ENCODE peak calls at places on chromosomes 4 and X, in eight cellular contexts. U, C, L, P, S, N, V and F are unnamed samples.
A peak's percentile ranks its signal among the peaks of the same experiment; 100 is the strongest.

GRCh38 chrX:17621566-17622270 is 115.6 kb upstream of the SCML1 start:
- DNase-seq in V (no peak), L (no peak), S (no peak), C (no peak), U (no peak), N (no peak), P (no peak), F (no peak)

GRCh38 chr4:42786350-42787070 is 106.0 kb upstream of the GRXCR1 start:
- DNase-seq in S (no peak), U (no peak), C (no peak), P (no peak), N (peak; percentile 57), L (no peak), V (no peak), F (no peak)

GRCh38 chr4:114277690-114278089 is 298.2 kb upstream of the ARSJ start:
- DNase-seq in V (no peak), S (no peak), U (no peak), C (no peak), P (no peak), N (no peak), L (no peak), F (no peak)

GRCh38 chrX:72573158-72573511 is 492 bp upstream of the HDAC8 start:
- DNase-seq in P (no peak), C (no peak), V (no peak), S (no peak), L (no peak), U (no peak), N (no peak), F (no peak)

GRCh38 chr4:38242822-38243384 is 282.7 kb downstream of the PTTG2 start:
- DNase-seq in C (no peak), N (no peak), V (no peak), L (peak; percentile 28), S (no peak), U (no peak), P (peak; percentile 41), F (peak; percentile 84)

GRCh38 chr4:7630559-7631287 is 196.0 kb upstream of the PSAPL1 start:
- DNase-seq in N (no peak), V (no peak), C (peak; percentile 86), S (no peak), U (no peak), L (no peak), P (no peak), F (no peak)

GRCh38 chr4:107824367-107825071 is at the start of gene SGMS2:
- DNase-seq in N (peak; percentile 39), C (peak; percentile 81), L (no peak), U (peak; percentile 18), P (peak; percentile 91), V (peak; percentile 33), S (peak; percentile 41), F (peak; percentile 97)

GRCh38 chr4:72974694-72975487 is 94.6 kb downstream of the COX18 start:
- DNase-seq in L (no peak), V (no peak), N (no peak), U (peak; percentile 2), S (no peak), C (no peak), P (no peak), F (no peak)

GRCh38 chr4:26242451-26242850 is 78.4 kb upstream of the RBPJ start:
- DNase-seq in C (no peak), S (no peak), V (no peak), P (peak; percentile 37), L (no peak), N (no peak), U (no peak), F (no peak)

GRCh38 chrX:135931644-135932487 is 38.4 kb downstream of the SAGE1 start:
- DNase-seq in V (peak; percentile 19), N (peak; percentile 74), U (peak; percentile 45), C (peak; percentile 8), S (peak; percentile 33), L (peak; percentile 3), P (peak; percentile 43), F (no peak)

GRCh38 chr4:182880387-182881356 is 36.5 kb downstream of the DCTD start:
- DNase-seq in P (no peak), C (peak; percentile 55), U (no peak), V (no peak), L (no peak), N (no peak), S (no peak), F (no peak)

GRCh38 chrX:49610718-49611310 is 12.0 kb downstream of the GAGE1 start:
- DNase-seq in N (no peak), S (no peak), L (no peak), U (no peak), P (no peak), C (no peak), V (no peak), F (no peak)

GRCh38 chrX:1794586-1794985 is 179.7 kb downstream of the ASMT start:
- DNase-seq in V (no peak), S (no peak), L (no peak), N (no peak), U (no peak), P (peak; percentile 34), C (no peak), F (no peak)

GRCh38 chrX:23548164-23548563 is 119.1 kb upstream of the PRDX4 start:
- DNase-seq in P (peak; percentile 35), S (no peak), U (no peak), L (no peak), C (no peak), N (no peak), V (no peak), F (no peak)

GRCh38 chrX:53155512-53156206 is 61.7 kb downstream of the KANTR start:
- DNase-seq in V (no peak), N (no peak), L (no peak), P (no peak), S (no peak), U (no peak), C (no peak), F (no peak)

GRCh38 chr4:53026233-53026632 is 164.1 kb downstream of the RASL11B start:
- DNase-seq in N (no peak), L (no peak), P (no peak), C (no peak), U (no peak), S (no peak), V (no peak), F (no peak)

GRCh38 chr4:111510535-111510934 is 634.7 kb upstream of the FAM241A start:
- DNase-seq in V (no peak), C (no peak), L (no peak), U (no peak), P (no peak), N (no peak), S (no peak), F (no peak)

GRCh38 chrX:12370444-12371089 is 232.3 kb downstream of the FRMPD4 start:
- DNase-seq in C (no peak), V (no peak), L (no peak), S (no peak), P (no peak), U (no peak), N (no peak), F (no peak)